ENCODE peak calls at places on chromosomes 2 and 18, in four cellular contexts. N is effector memory CD4-positive, alpha-beta T cell; C is astrocyte of the spinal cord; F is PC-9. T is an unnamed sample.

GRCh38 chr2:75053484-75054112 is 95.2 kb downstream of the POLE4 start:
- DNase-seq in N (no peak), C (peak; percentile 22), F (peak; percentile 37), T (no peak)

GRCh38 chr2:146212602-146213001 is 1632.2 kb upstream of the ACVR2A start:
- DNase-seq in N (no peak), C (no peak), F (no peak), T (no peak)

GRCh38 chr2:71531522-71532047 is 78.2 kb downstream of the DYSF start:
- DNase-seq in N (no peak), C (peak; percentile 15), F (no peak), T (no peak)

GRCh38 chr2:47002480-47003381 is 87.1 kb upstream of the MCFD2 start:
- DNase-seq in N (no peak), C (peak; percentile 69), F (peak; percentile 53), T (no peak)

GRCh38 chr18:30583768-30584167 is 458.8 kb downstream of the DSC3 start:
- DNase-seq in N (no peak), C (no peak), F (no peak), T (no peak)

GRCh38 chr2:66364495-66364992 is 70.4 kb upstream of the MEIS1 start:
- DNase-seq in N (no peak), C (peak; percentile 89), F (no peak), T (no peak)

GRCh38 chr2:210230518-210230917 is 5.3 kb upstream of the ACADL start:
- DNase-seq in N (no peak), C (no peak), F (no peak), T (no peak)

GRCh38 chr2:69767034-69767433 is 25.1 kb downstream of the ANXA4 start:
- DNase-seq in N (no peak), C (peak; percentile 37), F (no peak), T (no peak)

GRCh38 chr18:59432796-59433195 is 73.7 kb upstream of the LMAN1 start:
- DNase-seq in N (no peak), C (no peak), F (no peak), T (no peak)

GRCh38 chr18:47595816-47596501 is 334.5 kb downstream of the SMAD2 start:
- DNase-seq in N (no peak), C (no peak), F (no peak), T (peak; percentile 2)

GRCh38 chr2:204913312-204913711 is 368.0 kb downstream of the PARD3B start:
- DNase-seq in N (no peak), C (no peak), F (no peak), T (no peak)

GRCh38 chr2:21024722-21025389 is 19.0 kb downstream of the APOB start:
- DNase-seq in N (no peak), C (no peak), F (no peak), T (no peak)

GRCh38 chr2:72765997-72766609 is 59.7 kb downstream of the EXOC6B start:
- DNase-seq in N (no peak), C (no peak), F (peak; percentile 35), T (no peak)

DNA sequence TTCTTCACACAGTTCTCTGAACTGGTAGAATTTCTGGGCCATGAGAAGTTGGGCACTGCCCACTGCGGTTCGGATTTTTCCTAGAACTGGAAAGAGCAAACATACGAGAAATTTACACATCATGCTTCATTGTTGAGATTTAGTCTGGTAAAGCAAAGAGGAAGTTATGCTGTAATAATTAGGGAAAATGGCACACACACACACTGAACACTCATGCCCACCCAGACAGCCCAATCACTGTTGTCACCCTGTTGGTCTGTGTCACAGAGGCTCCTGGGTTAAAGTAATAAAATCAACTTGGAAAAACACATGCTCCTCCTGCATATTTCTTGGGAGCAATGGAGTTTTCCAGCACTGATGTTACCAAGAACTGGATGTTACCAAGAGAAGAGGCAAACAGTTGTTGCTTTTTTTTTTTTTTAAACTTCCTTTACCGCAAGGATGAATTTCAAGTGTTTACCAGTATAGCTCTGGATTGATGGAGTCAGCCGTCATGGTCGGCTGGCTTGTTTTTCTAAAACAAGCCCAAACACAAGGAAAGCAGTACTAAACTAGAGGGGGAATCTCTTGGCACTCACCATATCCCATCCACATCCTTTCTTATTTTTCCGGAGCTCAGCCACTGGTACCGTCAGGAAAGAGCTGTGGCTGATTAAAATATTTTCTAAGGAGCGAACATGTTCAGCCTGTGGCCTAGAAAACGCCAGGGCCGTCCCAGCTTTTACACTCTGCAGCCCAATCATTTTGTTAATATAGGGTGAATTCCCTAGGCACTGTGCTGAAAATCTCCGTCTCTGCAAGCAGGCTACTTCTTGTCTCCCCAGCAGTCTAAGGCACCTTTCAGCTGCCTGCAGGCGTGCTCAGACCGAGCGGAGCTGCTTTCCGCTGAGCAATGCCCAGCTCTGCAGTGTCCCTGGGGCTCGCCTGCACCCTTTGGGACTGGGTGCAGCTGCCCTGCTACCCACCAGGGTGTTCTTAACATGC is 58.9 kb downstream of the TGIF1 start:
- DNase-seq in N (no peak), C (no peak), F (no peak), T (no peak)
- H3K4me3 ChIP-seq in N (no peak overlapping the region), C (no peak overlapping the region), F (no peak overlapping the region), T (peak overlapping the region; percentile 41)

GRCh38 chr2:160105366-160105765 is 43.0 kb upstream of the PLA2R1 start:
- DNase-seq in N (no peak), C (no peak), F (no peak), T (no peak)
- H3K4me3 ChIP-seq in N (no peak overlapping the region), C (no peak overlapping the region), F (no peak overlapping the region), T (no peak overlapping the region)

GRCh38 chr18:55420665-55420964 is 167.4 kb downstream of the TCF4 start:
- DNase-seq in N (no peak), C (peak; percentile 30), F (no peak), T (no peak)
- H3K4me3 ChIP-seq in N (no peak overlapping the region), C (peak overlapping the region; percentile 4), F (no peak overlapping the region), T (no peak overlapping the region)

DNA sequence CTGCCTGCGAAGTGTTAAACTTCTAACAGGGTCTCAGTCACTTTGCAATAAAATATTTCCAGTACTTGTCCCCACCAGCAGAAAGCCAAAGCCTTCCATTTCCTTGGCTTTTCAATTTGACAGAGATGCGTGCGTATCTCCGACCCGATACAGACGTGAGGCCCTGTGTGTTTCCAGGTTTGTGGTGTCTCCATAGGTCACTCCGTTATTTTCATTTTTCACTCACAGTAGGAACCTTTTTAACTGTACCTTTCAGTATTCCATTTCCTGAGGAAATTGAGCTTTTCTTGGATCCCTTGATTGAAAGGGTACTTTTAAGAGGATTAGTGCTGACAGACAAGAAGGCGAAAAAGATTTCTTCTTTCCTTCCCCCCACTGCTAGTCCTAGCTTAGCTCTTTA is 116.3 kb upstream of the TTN start:
- DNase-seq in N (no peak), C (no peak), F (no peak), T (no peak)
- H3K4me3 ChIP-seq in N (no peak overlapping the region), C (no peak overlapping the region), F (no peak overlapping the region), T (no peak overlapping the region)

GRCh38 chr2:134499307-134499706 is 219.5 kb downstream of the TMEM163 start:
- DNase-seq in N (no peak), C (no peak), F (no peak), T (no peak)

GRCh38 chr2:134504586-134505336 is 214.0 kb downstream of the TMEM163 start:
- DNase-seq in N (no peak), C (no peak), F (no peak), T (no peak)

GRCh38 chr2:134500211-134500935 is 218.4 kb downstream of the TMEM163 start:
- DNase-seq in N (no peak), C (no peak), F (no peak), T (no peak)

GRCh38 chr2:134501476-134502089 is 217.2 kb downstream of the TMEM163 start:
- DNase-seq in N (no peak), C (no peak), F (no peak), T (no peak)

GRCh38 chr2:134502090-134502487 is 216.7 kb downstream of the TMEM163 start:
- DNase-seq in N (no peak), C (no peak), F (no peak), T (no peak)
- H3K4me3 ChIP-seq in N (no peak overlapping the region), C (no peak overlapping the region), F (no peak overlapping the region), T (no peak overlapping the region)

DNA sequence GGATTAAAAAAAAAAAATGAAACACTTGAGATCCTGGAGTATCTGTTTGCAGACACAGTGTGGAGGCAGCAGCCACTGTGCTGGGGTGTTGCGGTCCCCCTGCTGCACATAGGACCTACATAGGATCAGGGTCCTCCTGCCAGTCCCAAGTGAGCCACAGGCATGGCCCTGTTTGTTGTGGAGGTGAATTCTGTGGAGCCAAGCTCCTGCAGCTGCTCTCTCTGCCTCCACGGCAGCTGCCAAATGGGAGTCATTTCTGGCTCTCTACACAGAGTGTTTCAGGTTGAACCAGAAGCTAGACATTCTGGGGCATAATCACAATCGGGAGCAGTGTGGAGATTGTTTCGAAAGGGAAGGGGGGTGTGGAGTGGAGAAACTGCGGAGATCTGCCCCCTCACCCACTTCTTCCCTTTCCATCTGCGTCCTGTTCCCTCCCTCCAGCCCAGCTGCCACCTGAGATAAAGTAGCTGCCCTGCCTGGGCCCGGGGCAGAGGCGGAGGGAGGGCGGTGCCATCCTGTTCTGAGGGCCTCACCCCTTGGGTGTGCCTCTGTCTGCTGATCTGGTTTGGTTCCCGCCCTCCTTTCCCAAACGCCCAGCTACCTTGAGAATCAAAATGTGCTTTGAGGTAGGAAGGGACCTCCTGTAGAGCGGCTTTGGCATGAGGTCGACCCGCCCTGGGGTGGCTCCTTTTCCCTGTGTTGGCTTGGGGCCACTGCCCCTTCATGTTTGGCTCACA is 139.4 kb downstream of the WDSUB1 start:
- DNase-seq in N (no peak), C (no peak), F (peak; percentile 73), T (no peak)
- H3K4me3 ChIP-seq in N (no peak overlapping the region), C (no peak overlapping the region), F (peak overlapping the region; percentile 42), T (no peak overlapping the region)

DNA sequence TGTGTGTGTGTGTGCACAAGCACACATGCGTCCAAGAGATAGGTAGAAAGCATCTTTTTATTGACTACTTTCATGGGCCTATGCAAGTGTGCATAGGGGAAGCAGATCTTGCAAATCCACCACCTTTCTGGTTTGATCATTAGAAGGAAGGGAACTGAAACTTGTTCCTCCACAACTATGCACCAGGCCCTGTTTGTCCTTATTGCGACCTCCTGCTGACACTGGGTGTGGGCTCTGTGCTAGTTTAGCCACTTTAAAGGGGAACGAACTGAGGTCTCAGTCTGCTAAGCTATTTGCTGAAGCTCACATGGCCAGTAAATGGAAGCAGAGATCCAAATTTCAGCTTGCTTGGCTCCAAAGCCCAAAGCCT is 32.1 kb upstream of the INSIG2 start:
- DNase-seq in N (no peak), C (no peak), F (no peak), T (no peak)
- H3K4me3 ChIP-seq in N (no peak overlapping the region), C (no peak overlapping the region), F (no peak overlapping the region), T (no peak overlapping the region)

GRCh38 chr2:67379048-67379447 is 18.1 kb upstream of the ETAA1 start:
- DNase-seq in N (no peak), C (no peak), F (no peak), T (no peak)

GRCh38 chr2:67378555-67378954 is 18.6 kb upstream of the ETAA1 start:
- DNase-seq in N (no peak), C (no peak), F (no peak), T (no peak)

GRCh38 chr2:67374949-67375348 is 22.2 kb upstream of the ETAA1 start:
- DNase-seq in N (no peak), C (no peak), F (no peak), T (no peak)

GRCh38 chr2:67374481-67374880 is 22.7 kb upstream of the ETAA1 start:
- DNase-seq in N (no peak), C (no peak), F (no peak), T (no peak)
- H3K4me3 ChIP-seq in N (no peak overlapping the region), C (no peak overlapping the region), F (no peak overlapping the region), T (no peak overlapping the region)